ENCODE peak calls at places on chromosomes 13 and 19, in six cellular contexts. P is IMR-90, A is cardiac muscle cell, K is HAP-1, L is T-helper 9 cell, C is omental fat pad. B is an unnamed sample.

GRCh38 chr19:18273566-18274302 is 518 bp downstream of the IQCN start:
- DNase-seq in P (no peak), A (no peak), K (no peak), L (no peak), C (no peak), B (no peak)

GRCh38 chr19:53394522-53394973 is 401 bp upstream of the ZNF765 start:
- DNase-seq in P (peak), A (peak), K (no peak), L (no peak), C (peak), B (peak)

GRCh38 chr13:66962953-66963352 is 267.2 kb downstream of the PCDH9 start:
- DNase-seq in P (no peak), A (no peak), K (no peak), L (no peak), C (no peak), B (no peak)

GRCh38 chr19:3585301-3586123 is at the start of gene GIPC3:
- DNase-seq in P (no peak), A (no peak), K (peak), L (no peak), C (no peak), B (no peak)

GRCh38 chr19:43616954-43617353 is 2.5 kb downstream of the ZNF428 start:
- DNase-seq in P (no peak), A (no peak), K (no peak), L (no peak), C (no peak), B (no peak)

GRCh38 chr19:48868196-48868886 is at the start of gene PLEKHA4:
- DNase-seq in P (peak), A (no peak), K (peak), L (no peak), C (no peak), B (peak)

GRCh38 chr19:19865750-19866598 is at the start of gene ZNF253:
- DNase-seq in P (peak), A (peak), K (no peak), L (peak), C (peak), B (peak)

GRCh38 chr19:6674868-6675305 is 4.9 kb upstream of the TNFSF14 start:
- DNase-seq in P (peak), A (no peak), K (peak), L (peak), C (no peak), B (peak)

GRCh38 chr13:50732712-50733111 is 110.8 kb downstream of the DLEU7 start:
- DNase-seq in P (peak), A (no peak), K (no peak), L (no peak), C (no peak), B (peak)

GRCh38 chr19:6417713-6418561 is 6.7 kb downstream of the KHSRP start:
- DNase-seq in P (peak), A (no peak), K (no peak), L (no peak), C (no peak), B (peak)

GRCh38 chr13:85520445-85520844 is 278.8 kb downstream of the SLITRK6 start:
- DNase-seq in P (peak), A (no peak), K (no peak), L (no peak), C (no peak), B (peak)

GRCh38 chr19:55248704-55249103 is 10.1 kb downstream of the PPP6R1 start:
- DNase-seq in P (no peak), A (no peak), K (no peak), L (no peak), C (no peak), B (no peak)

GRCh38 chr19:6248341-6248740 is 31.4 kb downstream of the MLLT1 start:
- DNase-seq in P (no peak), A (no peak), K (no peak), L (no peak), C (no peak), B (no peak)

GRCh38 chr13:102830646-102831045 is 15.2 kb upstream of the ERCC5 start:
- DNase-seq in P (no peak), A (no peak), K (no peak), L (no peak), C (no peak), B (no peak)

GRCh38 chr13:101570410-101570809 is 117.9 kb downstream of the ITGBL1 start:
- DNase-seq in P (peak), A (no peak), K (no peak), L (no peak), C (no peak), B (peak)

GRCh38 chr19:54158812-54159351 is 639 bp downstream of the LENG1 start:
- DNase-seq in P (peak), A (peak), K (no peak), L (no peak), C (no peak), B (peak)

GRCh38 chr13:30826911-30827577 is 79.0 kb upstream of the MEDAG start:
- DNase-seq in P (no peak), A (no peak), K (no peak), L (no peak), C (no peak), B (no peak)

GRCh38 chr19:46141421-46141820 is 6.6 kb upstream of the IGFL2 start:
- DNase-seq in P (no peak), A (no peak), K (no peak), L (no peak), C (no peak), B (no peak)

GRCh38 chr13:74969419-74969818 is 512.5 kb downstream of the TBC1D4 start:
- DNase-seq in P (no peak), A (no peak), K (no peak), L (no peak), C (no peak), B (no peak)

GRCh38 chr13:26021956-26022355 is 29.9 kb downstream of the SHISA2 start:
- DNase-seq in P (no peak), A (no peak), K (no peak), L (no peak), C (no peak), B (no peak)

GRCh38 chr19:53910170-53910518 is 1.1 kb downstream of the CACNG7 start:
- DNase-seq in P (no peak), A (peak), K (peak), L (no peak), C (no peak), B (no peak)

GRCh38 chr19:54684537-54684936 is 21.8 kb downstream of the LILRB4 start:
- DNase-seq in P (no peak), A (peak), K (peak), L (no peak), C (no peak), B (peak)

GRCh38 chr13:43293986-43294880 is 270.8 kb downstream of the DNAJC15 start:
- DNase-seq in P (peak), A (no peak), K (no peak), L (no peak), C (no peak), B (no peak)

GRCh38 chr19:50377051-50377441 is 789 bp downstream of the NR1H2 start:
- DNase-seq in P (no peak), A (peak), K (peak), L (peak), C (no peak), B (no peak)

GRCh38 chr19:17441241-17442135 is 7.0 kb downstream of the TMEM221 start:
- DNase-seq in P (no peak), A (peak), K (peak), L (no peak), C (no peak), B (peak)

GRCh38 chr19:4044927-4045557 is 21.7 kb downstream of the ZBTB7A start:
- DNase-seq in P (no peak), A (no peak), K (no peak), L (no peak), C (no peak), B (no peak)

GRCh38 chr19:18932216-18932841 is 8.7 kb downstream of the HOMER3 start:
- DNase-seq in P (no peak), A (peak), K (peak), L (peak), C (peak), B (peak)